ENCODE peak calls at places on chromosomes 7 and 10, in nine cellular contexts. One of them, this sample, is unnamed.

GRCh38 chr10:116287906-116288501 is 15.0 kb upstream of the GFRA1 start:
- DNase-seq in stimulated activated CD8-positive, alpha-beta memory T cell treated with anti-CD3 and anti-CD28 coated beads, Interleukin-4, amount 100 ng/mL, for 48 hours: peak; percentile 31
- DNase-seq in glomerular endothelial cell: peak; percentile 2
- DNase-seq in cardiac fibroblast: peak; percentile 72
- DNase-seq in T-cell: no peak
- DNase-seq in WERI-Rb-1: peak; percentile 59
- DNase-seq in HuH-7: no peak
- DNase-seq in sigmoid colon: no peak
- DNase-seq in midbrain: peak; percentile 55
- DNase-seq in this sample: peak; percentile 63

GRCh38 chr10:124375353-124375614 is 43.4 kb downstream of the OAT start:
- DNase-seq in stimulated activated CD8-positive, alpha-beta memory T cell treated with anti-CD3 and anti-CD28 coated beads, Interleukin-4, amount 100 ng/mL, for 48 hours: no peak
- DNase-seq in glomerular endothelial cell: no peak
- DNase-seq in cardiac fibroblast: no peak
- DNase-seq in T-cell: no peak
- DNase-seq in WERI-Rb-1: no peak
- DNase-seq in HuH-7: no peak
- DNase-seq in sigmoid colon: no peak
- DNase-seq in midbrain: no peak
- DNase-seq in this sample: no peak

GRCh38 chr7:54339074-54339473 is 203.1 kb upstream of the VSTM2A start:
- DNase-seq in stimulated activated CD8-positive, alpha-beta memory T cell treated with anti-CD3 and anti-CD28 coated beads, Interleukin-4, amount 100 ng/mL, for 48 hours: no peak
- DNase-seq in glomerular endothelial cell: no peak
- DNase-seq in cardiac fibroblast: peak; percentile 14
- DNase-seq in T-cell: no peak
- DNase-seq in WERI-Rb-1: no peak
- DNase-seq in HuH-7: no peak
- DNase-seq in sigmoid colon: no peak
- DNase-seq in midbrain: no peak
- DNase-seq in this sample: no peak

GRCh38 chr7:114820993-114821945 is 100.6 kb upstream of the MDFIC start:
- DNase-seq in stimulated activated CD8-positive, alpha-beta memory T cell treated with anti-CD3 and anti-CD28 coated beads, Interleukin-4, amount 100 ng/mL, for 48 hours: no peak
- DNase-seq in glomerular endothelial cell: no peak
- DNase-seq in cardiac fibroblast: peak; percentile 77
- DNase-seq in T-cell: no peak
- DNase-seq in WERI-Rb-1: no peak
- DNase-seq in HuH-7: no peak
- DNase-seq in sigmoid colon: no peak
- DNase-seq in midbrain: no peak
- DNase-seq in this sample: no peak

GRCh38 chr10:4934391-4934987 is 28.7 kb upstream of the AKR1C1 start:
- DNase-seq in stimulated activated CD8-positive, alpha-beta memory T cell treated with anti-CD3 and anti-CD28 coated beads, Interleukin-4, amount 100 ng/mL, for 48 hours: no peak
- DNase-seq in glomerular endothelial cell: no peak
- DNase-seq in cardiac fibroblast: no peak
- DNase-seq in T-cell: no peak
- DNase-seq in WERI-Rb-1: no peak
- DNase-seq in HuH-7: no peak
- DNase-seq in sigmoid colon: no peak
- DNase-seq in midbrain: no peak
- DNase-seq in this sample: no peak

GRCh38 chr7:33612434-33612833 is 292.9 kb upstream of the BMPER start:
- DNase-seq in stimulated activated CD8-positive, alpha-beta memory T cell treated with anti-CD3 and anti-CD28 coated beads, Interleukin-4, amount 100 ng/mL, for 48 hours: no peak
- DNase-seq in glomerular endothelial cell: no peak
- DNase-seq in cardiac fibroblast: no peak
- DNase-seq in T-cell: no peak
- DNase-seq in WERI-Rb-1: no peak
- DNase-seq in HuH-7: no peak
- DNase-seq in sigmoid colon: no peak
- DNase-seq in midbrain: no peak
- DNase-seq in this sample: no peak

GRCh38 chr10:24488631-24489030 is 235.1 kb downstream of the ARHGAP21 start:
- DNase-seq in stimulated activated CD8-positive, alpha-beta memory T cell treated with anti-CD3 and anti-CD28 coated beads, Interleukin-4, amount 100 ng/mL, for 48 hours: no peak
- DNase-seq in glomerular endothelial cell: no peak
- DNase-seq in cardiac fibroblast: no peak
- DNase-seq in T-cell: no peak
- DNase-seq in WERI-Rb-1: no peak
- DNase-seq in HuH-7: no peak
- DNase-seq in sigmoid colon: no peak
- DNase-seq in midbrain: no peak
- DNase-seq in this sample: no peak

GRCh38 chr10:14749051-14749809 is 25.5 kb downstream of the FAM107B start:
- DNase-seq in stimulated activated CD8-positive, alpha-beta memory T cell treated with anti-CD3 and anti-CD28 coated beads, Interleukin-4, amount 100 ng/mL, for 48 hours: no peak
- DNase-seq in glomerular endothelial cell: peak; percentile 4
- DNase-seq in cardiac fibroblast: no peak
- DNase-seq in T-cell: no peak
- DNase-seq in WERI-Rb-1: no peak
- DNase-seq in HuH-7: peak; percentile 18
- DNase-seq in sigmoid colon: no peak
- DNase-seq in midbrain: no peak
- DNase-seq in this sample: no peak

GRCh38 chr7:32869716-32870115 is 21.8 kb downstream of the KBTBD2 start:
- DNase-seq in stimulated activated CD8-positive, alpha-beta memory T cell treated with anti-CD3 and anti-CD28 coated beads, Interleukin-4, amount 100 ng/mL, for 48 hours: no peak
- DNase-seq in glomerular endothelial cell: no peak
- DNase-seq in cardiac fibroblast: no peak
- DNase-seq in T-cell: no peak
- DNase-seq in WERI-Rb-1: no peak
- DNase-seq in HuH-7: no peak
- DNase-seq in sigmoid colon: no peak
- DNase-seq in midbrain: no peak
- DNase-seq in this sample: no peak

GRCh38 chr7:74372511-74373111 is 81.1 kb upstream of the GTF2IRD1 start:
- DNase-seq in stimulated activated CD8-positive, alpha-beta memory T cell treated with anti-CD3 and anti-CD28 coated beads, Interleukin-4, amount 100 ng/mL, for 48 hours: no peak
- DNase-seq in glomerular endothelial cell: no peak
- DNase-seq in cardiac fibroblast: peak; percentile 29
- DNase-seq in T-cell: no peak
- DNase-seq in WERI-Rb-1: no peak
- DNase-seq in HuH-7: no peak
- DNase-seq in sigmoid colon: peak; percentile 90
- DNase-seq in midbrain: peak; percentile 79
- DNase-seq in this sample: no peak

GRCh38 chr10:88565072-88565471 is 18.0 kb downstream of the RNLS start:
- DNase-seq in stimulated activated CD8-positive, alpha-beta memory T cell treated with anti-CD3 and anti-CD28 coated beads, Interleukin-4, amount 100 ng/mL, for 48 hours: no peak
- DNase-seq in glomerular endothelial cell: no peak
- DNase-seq in cardiac fibroblast: peak; percentile 76
- DNase-seq in T-cell: no peak
- DNase-seq in WERI-Rb-1: no peak
- DNase-seq in HuH-7: no peak
- DNase-seq in sigmoid colon: no peak
- DNase-seq in midbrain: peak; percentile 18
- DNase-seq in this sample: peak; percentile 64

GRCh38 chr10:34498821-34499220 is 316.3 kb downstream of the PARD3 start:
- DNase-seq in stimulated activated CD8-positive, alpha-beta memory T cell treated with anti-CD3 and anti-CD28 coated beads, Interleukin-4, amount 100 ng/mL, for 48 hours: no peak
- DNase-seq in glomerular endothelial cell: no peak
- DNase-seq in cardiac fibroblast: peak; percentile 76
- DNase-seq in T-cell: no peak
- DNase-seq in WERI-Rb-1: no peak
- DNase-seq in HuH-7: no peak
- DNase-seq in sigmoid colon: no peak
- DNase-seq in midbrain: no peak
- DNase-seq in this sample: no peak

GRCh38 chr10:126904807-126905686 is at the start of gene DOCK1:
- DNase-seq in stimulated activated CD8-positive, alpha-beta memory T cell treated with anti-CD3 and anti-CD28 coated beads, Interleukin-4, amount 100 ng/mL, for 48 hours: peak; percentile 26
- DNase-seq in glomerular endothelial cell: no peak
- DNase-seq in cardiac fibroblast: peak; percentile 77
- DNase-seq in T-cell: no peak
- DNase-seq in WERI-Rb-1: peak; percentile 70
- DNase-seq in HuH-7: peak; percentile 81
- DNase-seq in sigmoid colon: peak; percentile 83
- DNase-seq in midbrain: peak; percentile 62
- DNase-seq in this sample: peak; percentile 84

GRCh38 chr7:44283381-44284211 is 41.8 kb downstream of the CAMK2B start:
- DNase-seq in stimulated activated CD8-positive, alpha-beta memory T cell treated with anti-CD3 and anti-CD28 coated beads, Interleukin-4, amount 100 ng/mL, for 48 hours: peak; percentile 12
- DNase-seq in glomerular endothelial cell: no peak
- DNase-seq in cardiac fibroblast: no peak
- DNase-seq in T-cell: no peak
- DNase-seq in WERI-Rb-1: peak; percentile 4
- DNase-seq in HuH-7: no peak
- DNase-seq in sigmoid colon: peak; percentile 41
- DNase-seq in midbrain: no peak
- DNase-seq in this sample: no peak

GRCh38 chr10:91613411-91614253 is 19.2 kb downstream of the PPP1R3C start:
- DNase-seq in stimulated activated CD8-positive, alpha-beta memory T cell treated with anti-CD3 and anti-CD28 coated beads, Interleukin-4, amount 100 ng/mL, for 48 hours: no peak
- DNase-seq in glomerular endothelial cell: no peak
- DNase-seq in cardiac fibroblast: peak; percentile 72
- DNase-seq in T-cell: no peak
- DNase-seq in WERI-Rb-1: no peak
- DNase-seq in HuH-7: no peak
- DNase-seq in sigmoid colon: no peak
- DNase-seq in midbrain: no peak
- DNase-seq in this sample: no peak

GRCh38 chr7:35498416-35498815 is 196.5 kb downstream of the HERPUD2 start:
- DNase-seq in stimulated activated CD8-positive, alpha-beta memory T cell treated with anti-CD3 and anti-CD28 coated beads, Interleukin-4, amount 100 ng/mL, for 48 hours: no peak
- DNase-seq in glomerular endothelial cell: no peak
- DNase-seq in cardiac fibroblast: no peak
- DNase-seq in T-cell: no peak
- DNase-seq in WERI-Rb-1: no peak
- DNase-seq in HuH-7: no peak
- DNase-seq in sigmoid colon: no peak
- DNase-seq in midbrain: no peak
- DNase-seq in this sample: no peak

GRCh38 chr10:26725837-26726727 is 28.6 kb downstream of the PDSS1 start:
- DNase-seq in stimulated activated CD8-positive, alpha-beta memory T cell treated with anti-CD3 and anti-CD28 coated beads, Interleukin-4, amount 100 ng/mL, for 48 hours: peak; percentile 37
- DNase-seq in glomerular endothelial cell: peak; percentile 18
- DNase-seq in cardiac fibroblast: peak; percentile 80
- DNase-seq in T-cell: peak; percentile 39
- DNase-seq in WERI-Rb-1: no peak
- DNase-seq in HuH-7: peak; percentile 44
- DNase-seq in sigmoid colon: peak; percentile 89
- DNase-seq in midbrain: peak; percentile 81
- DNase-seq in this sample: peak; percentile 71

GRCh38 chr7:140653319-140654108 is 12.9 kb upstream of the DENND2A start:
- DNase-seq in stimulated activated CD8-positive, alpha-beta memory T cell treated with anti-CD3 and anti-CD28 coated beads, Interleukin-4, amount 100 ng/mL, for 48 hours: peak; percentile 43
- DNase-seq in glomerular endothelial cell: no peak
- DNase-seq in cardiac fibroblast: peak; percentile 86
- DNase-seq in T-cell: no peak
- DNase-seq in WERI-Rb-1: peak; percentile 83
- DNase-seq in HuH-7: peak; percentile 79
- DNase-seq in sigmoid colon: peak; percentile 85
- DNase-seq in midbrain: peak; percentile 82
- DNase-seq in this sample: peak; percentile 82

GRCh38 chr10:35336084-35336831 is at the start of gene CCNY:
- DNase-seq in stimulated activated CD8-positive, alpha-beta memory T cell treated with anti-CD3 and anti-CD28 coated beads, Interleukin-4, amount 100 ng/mL, for 48 hours: peak; percentile 84
- DNase-seq in glomerular endothelial cell: no peak
- DNase-seq in cardiac fibroblast: peak; percentile 80
- DNase-seq in T-cell: peak; percentile 82
- DNase-seq in WERI-Rb-1: peak; percentile 67
- DNase-seq in HuH-7: peak; percentile 63
- DNase-seq in sigmoid colon: peak; percentile 87
- DNase-seq in midbrain: peak; percentile 75
- DNase-seq in this sample: peak; percentile 85

GRCh38 chr10:80324086-80324485 is 32.5 kb downstream of the DYDC1 start:
- DNase-seq in stimulated activated CD8-positive, alpha-beta memory T cell treated with anti-CD3 and anti-CD28 coated beads, Interleukin-4, amount 100 ng/mL, for 48 hours: no peak
- DNase-seq in glomerular endothelial cell: no peak
- DNase-seq in cardiac fibroblast: peak; percentile 16
- DNase-seq in T-cell: no peak
- DNase-seq in WERI-Rb-1: no peak
- DNase-seq in HuH-7: no peak
- DNase-seq in sigmoid colon: no peak
- DNase-seq in midbrain: no peak
- DNase-seq in this sample: peak; percentile 80

GRCh38 chr10:126459878-126460481 is 71.7 kb upstream of the ADAM12 start:
- DNase-seq in stimulated activated CD8-positive, alpha-beta memory T cell treated with anti-CD3 and anti-CD28 coated beads, Interleukin-4, amount 100 ng/mL, for 48 hours: no peak
- DNase-seq in glomerular endothelial cell: peak; percentile 20
- DNase-seq in cardiac fibroblast: peak; percentile 81
- DNase-seq in T-cell: no peak
- DNase-seq in WERI-Rb-1: no peak
- DNase-seq in HuH-7: no peak
- DNase-seq in sigmoid colon: no peak
- DNase-seq in midbrain: no peak
- DNase-seq in this sample: peak; percentile 78

GRCh38 chr7:82957521-82957920 is 205.2 kb downstream of the PCLO start:
- DNase-seq in stimulated activated CD8-positive, alpha-beta memory T cell treated with anti-CD3 and anti-CD28 coated beads, Interleukin-4, amount 100 ng/mL, for 48 hours: no peak
- DNase-seq in glomerular endothelial cell: no peak
- DNase-seq in cardiac fibroblast: no peak
- DNase-seq in T-cell: no peak
- DNase-seq in WERI-Rb-1: no peak
- DNase-seq in HuH-7: no peak
- DNase-seq in sigmoid colon: no peak
- DNase-seq in midbrain: no peak
- DNase-seq in this sample: no peak

GRCh38 chr10:96747734-96748550 is 27.6 kb upstream of the PIK3AP1 start:
- DNase-seq in stimulated activated CD8-positive, alpha-beta memory T cell treated with anti-CD3 and anti-CD28 coated beads, Interleukin-4, amount 100 ng/mL, for 48 hours: peak; percentile 31
- DNase-seq in glomerular endothelial cell: no peak
- DNase-seq in cardiac fibroblast: no peak
- DNase-seq in T-cell: no peak
- DNase-seq in WERI-Rb-1: no peak
- DNase-seq in HuH-7: no peak
- DNase-seq in sigmoid colon: no peak
- DNase-seq in midbrain: no peak
- DNase-seq in this sample: no peak

GRCh38 chr10:52740913-52741675 is 31.5 kb downstream of the MBL2 start:
- DNase-seq in stimulated activated CD8-positive, alpha-beta memory T cell treated with anti-CD3 and anti-CD28 coated beads, Interleukin-4, amount 100 ng/mL, for 48 hours: peak; percentile 72
- DNase-seq in glomerular endothelial cell: no peak
- DNase-seq in cardiac fibroblast: peak; percentile 52
- DNase-seq in T-cell: no peak
- DNase-seq in WERI-Rb-1: peak; percentile 28
- DNase-seq in HuH-7: peak; percentile 56
- DNase-seq in sigmoid colon: no peak
- DNase-seq in midbrain: peak; percentile 46
- DNase-seq in this sample: peak; percentile 59

GRCh38 chr7:131692131-131692960 is 135.9 kb upstream of the PODXL start:
- DNase-seq in stimulated activated CD8-positive, alpha-beta memory T cell treated with anti-CD3 and anti-CD28 coated beads, Interleukin-4, amount 100 ng/mL, for 48 hours: peak; percentile 85
- DNase-seq in glomerular endothelial cell: no peak
- DNase-seq in cardiac fibroblast: peak; percentile 43
- DNase-seq in T-cell: no peak
- DNase-seq in WERI-Rb-1: peak; percentile 86
- DNase-seq in HuH-7: peak; percentile 76
- DNase-seq in sigmoid colon: no peak
- DNase-seq in midbrain: peak; percentile 62
- DNase-seq in this sample: peak; percentile 83

GRCh38 chr7:64618785-64619456 is 47.0 kb upstream of the ZNF107 start:
- DNase-seq in stimulated activated CD8-positive, alpha-beta memory T cell treated with anti-CD3 and anti-CD28 coated beads, Interleukin-4, amount 100 ng/mL, for 48 hours: no peak
- DNase-seq in glomerular endothelial cell: peak; percentile 34
- DNase-seq in cardiac fibroblast: peak; percentile 73
- DNase-seq in T-cell: no peak
- DNase-seq in WERI-Rb-1: peak; percentile 15
- DNase-seq in HuH-7: peak; percentile 26
- DNase-seq in sigmoid colon: no peak
- DNase-seq in midbrain: peak; percentile 75
- DNase-seq in this sample: peak; percentile 72

GRCh38 chr7:44802418-44803025 is 6.0 kb downstream of the PPIA start:
- DNase-seq in stimulated activated CD8-positive, alpha-beta memory T cell treated with anti-CD3 and anti-CD28 coated beads, Interleukin-4, amount 100 ng/mL, for 48 hours: no peak
- DNase-seq in glomerular endothelial cell: no peak
- DNase-seq in cardiac fibroblast: no peak
- DNase-seq in T-cell: no peak
- DNase-seq in WERI-Rb-1: no peak
- DNase-seq in HuH-7: no peak
- DNase-seq in sigmoid colon: no peak
- DNase-seq in midbrain: no peak
- DNase-seq in this sample: no peak

GRCh38 chr7:11244149-11244548 is 270.5 kb downstream of the PHF14 start:
- DNase-seq in stimulated activated CD8-positive, alpha-beta memory T cell treated with anti-CD3 and anti-CD28 coated beads, Interleukin-4, amount 100 ng/mL, for 48 hours: no peak
- DNase-seq in glomerular endothelial cell: no peak
- DNase-seq in cardiac fibroblast: no peak
- DNase-seq in T-cell: no peak
- DNase-seq in WERI-Rb-1: no peak
- DNase-seq in HuH-7: no peak
- DNase-seq in sigmoid colon: no peak
- DNase-seq in midbrain: no peak
- DNase-seq in this sample: no peak

GRCh38 chr7:42869131-42870020 is 42.5 kb downstream of the C7orf25 start:
- DNase-seq in stimulated activated CD8-positive, alpha-beta memory T cell treated with anti-CD3 and anti-CD28 coated beads, Interleukin-4, amount 100 ng/mL, for 48 hours: peak; percentile 55
- DNase-seq in glomerular endothelial cell: no peak
- DNase-seq in cardiac fibroblast: no peak
- DNase-seq in T-cell: no peak
- DNase-seq in WERI-Rb-1: no peak
- DNase-seq in HuH-7: no peak
- DNase-seq in sigmoid colon: no peak
- DNase-seq in midbrain: no peak
- DNase-seq in this sample: no peak

GRCh38 chr7:31751726-31752125 is 64.7 kb downstream of the PPP1R17 start:
- DNase-seq in stimulated activated CD8-positive, alpha-beta memory T cell treated with anti-CD3 and anti-CD28 coated beads, Interleukin-4, amount 100 ng/mL, for 48 hours: no peak
- DNase-seq in glomerular endothelial cell: no peak
- DNase-seq in cardiac fibroblast: no peak
- DNase-seq in T-cell: no peak
- DNase-seq in WERI-Rb-1: no peak
- DNase-seq in HuH-7: no peak
- DNase-seq in sigmoid colon: no peak
- DNase-seq in midbrain: no peak
- DNase-seq in this sample: no peak

GRCh38 chr10:120508393-120508792 is 51.4 kb downstream of the PLPP4 start:
- DNase-seq in stimulated activated CD8-positive, alpha-beta memory T cell treated with anti-CD3 and anti-CD28 coated beads, Interleukin-4, amount 100 ng/mL, for 48 hours: peak; percentile 24
- DNase-seq in glomerular endothelial cell: no peak
- DNase-seq in cardiac fibroblast: peak; percentile 7
- DNase-seq in T-cell: no peak
- DNase-seq in WERI-Rb-1: no peak
- DNase-seq in HuH-7: no peak
- DNase-seq in sigmoid colon: no peak
- DNase-seq in midbrain: no peak
- DNase-seq in this sample: no peak

This sample was measured in A673.